ENCODE peak calls at places on chromosomes 6 and 20, in nine cellular contexts. E is breast epithelium; X is A549; N is astrocyte; H is OCI-LY7; T is stomach; Y is ovary; I is effector memory CD4-positive, alpha-beta T cell; J is GM23248. F is an unnamed sample.

GRCh38 chr6:35278708-35279107 is 18.9 kb upstream of the DEF6 start:
- DNase-seq in E (no peak), X (no peak), N (no peak), H (no peak), T (no peak), Y (no peak), I (no peak), J (no peak), F (no peak)

GRCh38 chr6:109008061-109008460 is 86.6 kb downstream of the SESN1 start:
- DNase-seq in E (no peak), X (no peak), N (no peak), H (no peak), T (no peak), Y (no peak), I (no peak), J (no peak), F (no peak)

GRCh38 chr20:35954907-35955251 is 577 bp upstream of the SCAND1 start:
- DNase-seq in E (no peak), X (peak; percentile 66), N (peak; percentile 29), H (peak; percentile 55), T (no peak), Y (no peak), I (no peak), J (peak; percentile 77), F (no peak)

GRCh38 chr20:2692886-2693285 is 306 bp downstream of the EBF4 start:
- DNase-seq in E (no peak), X (peak; percentile 33), N (no peak), H (peak; percentile 24), T (peak; percentile 25), Y (no peak), I (no peak), J (peak; percentile 37), F (no peak)

GRCh38 chr6:146433881-146434741 is 109.5 kb upstream of the RAB32 start:
- DNase-seq in E (no peak), X (no peak), N (peak; percentile 20), H (no peak), T (no peak), Y (no peak), I (no peak), J (peak; percentile 51), F (no peak)

GRCh38 chr6:156779206-156780116 is 2.3 kb downstream of the ARID1B start:
- DNase-seq in E (no peak), X (no peak), N (no peak), H (peak; percentile 80), T (peak; percentile 58), Y (peak; percentile 66), I (peak; percentile 26), J (peak; percentile 72), F (peak; percentile 63)

GRCh38 chr6:63351995-63352586 is 32.3 kb upstream of the LGSN start:
- DNase-seq in E (no peak), X (no peak), N (peak; percentile 49), H (peak; percentile 41), T (no peak), Y (no peak), I (no peak), J (peak; percentile 76), F (no peak)

GRCh38 chr6:33432546-33432945 is 12.7 kb downstream of the SYNGAP1 start:
- DNase-seq in E (no peak), X (no peak), N (no peak), H (no peak), T (no peak), Y (no peak), I (no peak), J (no peak), F (no peak)

GRCh38 chr6:168413018-168413720 is 27.8 kb upstream of the SMOC2 start:
- DNase-seq in E (no peak), X (no peak), N (no peak), H (no peak), T (no peak), Y (no peak), I (no peak), J (no peak), F (no peak)

GRCh38 chr6:49552596-49552995 is 2.1 kb downstream of the C6orf141 start:
- DNase-seq in E (no peak), X (no peak), N (no peak), H (no peak), T (no peak), Y (no peak), I (no peak), J (no peak), F (no peak)

GRCh38 chr6:19279137-19279747 is 557.9 kb upstream of the ID4 start:
- DNase-seq in E (no peak), X (no peak), N (no peak), H (no peak), T (no peak), Y (no peak), I (no peak), J (peak; percentile 4), F (no peak)

GRCh38 chr6:106513813-106514212 is 115.5 kb downstream of the RTN4IP1 start:
- DNase-seq in E (no peak), X (no peak), N (no peak), H (peak; percentile 77), T (no peak), Y (no peak), I (no peak), J (peak; percentile 46), F (no peak)

GRCh38 chr6:16511723-16512584 is 249.3 kb downstream of the ATXN1 start:
- DNase-seq in E (no peak), X (no peak), N (no peak), H (no peak), T (peak; percentile 60), Y (no peak), I (peak; percentile 27), J (no peak), F (no peak)

DNA sequence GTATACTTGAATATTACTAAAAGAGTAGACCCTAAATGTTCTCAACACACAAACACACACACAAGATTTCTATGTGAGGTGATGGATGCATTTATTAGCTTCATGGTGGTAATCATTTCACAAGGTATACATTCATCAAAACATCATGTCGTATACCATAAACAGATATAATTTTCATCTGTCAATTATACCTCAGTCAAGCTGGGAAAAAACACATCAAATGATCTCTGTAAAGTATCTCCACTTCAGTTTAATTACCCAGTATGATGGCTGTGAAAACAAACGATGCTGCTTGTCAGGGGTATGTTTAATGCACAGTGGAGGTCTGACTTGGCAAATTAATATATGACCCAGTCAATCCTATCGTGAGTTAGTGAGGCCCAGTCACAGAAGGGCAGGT is 157.2 kb downstream of the MTFR2 start:
- DNase-seq in E (no peak), X (no peak), N (no peak), H (no peak), T (no peak), Y (no peak), I (no peak), J (no peak), F (no peak)
- H3K4me1 ChIP-seq in E (no peaks in the 10 kb centered on the region), X (peaks cover 18% of the 10 kb centered on the region), N (no peaks in the 10 kb centered on the region), H (no peaks in the 10 kb centered on the region), T (no peaks in the 10 kb centered on the region), Y (peaks cover 9% of the 10 kb centered on the region), I (no peaks in the 10 kb centered on the region), J (peaks cover 28% of the 10 kb centered on the region), F (peaks cover 22% of the 10 kb centered on the region)

DNA sequence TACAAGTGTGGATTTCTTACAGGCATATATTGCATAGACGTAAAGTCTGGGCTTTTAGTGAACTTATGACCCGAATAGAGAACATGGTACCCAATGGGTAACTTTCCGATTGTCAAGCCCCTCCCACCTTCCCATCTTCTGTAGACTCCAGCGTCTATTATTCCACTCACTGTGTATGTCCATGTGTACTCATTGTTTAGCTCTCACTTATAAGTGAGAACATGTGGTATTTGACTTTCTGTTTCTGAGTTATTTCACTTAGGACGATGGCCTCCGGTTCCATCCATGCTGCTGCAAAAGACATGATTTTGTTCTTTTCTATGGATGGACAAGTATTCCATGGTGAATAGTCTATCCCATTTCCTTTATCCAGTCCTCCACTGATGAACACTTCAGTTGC is 306.4 kb downstream of the CD83 start:
- DNase-seq in E (no peak), X (no peak), N (no peak), H (no peak), T (no peak), Y (no peak), I (no peak), J (no peak), F (no peak)
- H3K4me1 ChIP-seq in E (no peaks in the 10 kb centered on the region), X (no peaks in the 10 kb centered on the region), N (no peaks in the 10 kb centered on the region), H (no peaks in the 10 kb centered on the region), T (no peaks in the 10 kb centered on the region), Y (no peaks in the 10 kb centered on the region), I (no peaks in the 10 kb centered on the region), J (no peaks in the 10 kb centered on the region), F (peaks cover 5% of the 10 kb centered on the region)

DNA sequence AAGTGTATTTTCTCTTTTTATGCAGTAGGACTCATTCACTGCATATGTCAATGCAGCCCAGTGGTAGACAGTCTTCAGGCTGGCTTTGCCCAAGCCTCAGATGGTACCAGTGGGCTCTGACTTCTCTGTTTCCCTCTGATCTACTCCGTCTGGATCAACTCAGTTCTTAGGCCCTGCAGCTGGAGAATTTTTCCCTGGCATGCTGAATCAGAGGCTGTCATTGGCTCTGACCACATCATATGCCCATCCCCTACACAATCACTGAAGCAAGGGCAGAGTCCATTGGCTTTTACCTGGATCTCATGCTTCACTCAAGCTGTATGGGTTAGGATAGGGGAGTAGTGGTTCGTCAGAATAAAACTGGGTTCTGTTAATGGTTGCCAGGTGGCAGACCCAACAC is 57.8 kb downstream of the KIZ start:
- DNase-seq in E (no peak), X (no peak), N (no peak), H (no peak), T (no peak), Y (no peak), I (no peak), J (peak; percentile 67), F (no peak)
- H3K4me1 ChIP-seq in E (no peaks in the 10 kb centered on the region), X (peaks cover 32% of the 10 kb centered on the region), N (no peaks in the 10 kb centered on the region), H (no peaks in the 10 kb centered on the region), T (no peaks in the 10 kb centered on the region), Y (peaks cover 2% of the 10 kb centered on the region), I (no peaks in the 10 kb centered on the region), J (peaks cover 41% of the 10 kb centered on the region), F (peaks cover 13% of the 10 kb centered on the region)

GRCh38 chr6:29665942-29666825 is 9.3 kb downstream of the MOG start:
- DNase-seq in E (no peak), X (no peak), N (no peak), H (no peak), T (no peak), Y (no peak), I (no peak), J (no peak), F (peak; percentile 16)

GRCh38 chr6:29666826-29667130 is 9.9 kb downstream of the MOG start:
- DNase-seq in E (no peak), X (no peak), N (no peak), H (no peak), T (no peak), Y (no peak), I (no peak), J (no peak), F (no peak)

GRCh38 chr6:29663300-29664039 is 6.6 kb downstream of the MOG start:
- DNase-seq in E (no peak), X (no peak), N (no peak), H (no peak), T (no peak), Y (no peak), I (no peak), J (no peak), F (no peak)

GRCh38 chr6:29671026-29671425 is 9.9 kb downstream of the ZFP57 start:
- DNase-seq in E (no peak), X (no peak), N (no peak), H (no peak), T (no peak), Y (no peak), I (no peak), J (no peak), F (no peak)

DNA sequence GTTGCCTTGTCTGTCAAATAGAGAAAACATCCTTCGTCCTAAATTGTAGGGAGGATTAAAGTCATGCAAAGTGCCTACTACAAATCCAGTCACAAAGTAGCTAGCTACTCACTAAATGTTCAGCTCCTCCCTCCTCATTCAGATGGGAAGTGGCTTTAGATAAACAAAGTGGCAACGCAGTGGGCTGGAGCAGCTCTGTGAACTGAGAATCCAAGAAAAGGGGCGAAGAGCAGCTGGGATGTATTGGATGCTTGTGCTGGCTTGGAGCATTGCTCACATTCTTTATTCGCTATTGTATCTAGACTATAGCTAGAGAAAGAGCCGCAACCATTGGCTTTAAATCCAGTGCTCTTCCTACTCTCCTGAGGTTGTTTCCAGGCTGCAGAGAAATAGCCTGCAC is 10.3 kb downstream of the MOG start:
- DNase-seq in E (no peak), X (no peak), N (no peak), H (no peak), T (no peak), Y (no peak), I (no peak), J (no peak), F (no peak)
- H3K4me1 ChIP-seq in E (no peaks in the 10 kb centered on the region), X (no peaks in the 10 kb centered on the region), N (no peaks in the 10 kb centered on the region), H (no peaks in the 10 kb centered on the region), T (no peaks in the 10 kb centered on the region), Y (no peaks in the 10 kb centered on the region), I (no peaks in the 10 kb centered on the region), J (no peaks in the 10 kb centered on the region), F (no peaks in the 10 kb centered on the region)